ENCODE peak calls at places on chromosomes 3 and 15, in eight cellular contexts. F, E, D, S, U, T, J and K are unnamed samples.
A peak's percentile ranks its signal among the peaks of the same experiment; 100 is the strongest.

GRCh38 chr3:39106281-39107055 is 959 bp downstream of the GORASP1 start:
- DNase-seq in F (no peak), S (peak; percentile 27), D (peak; percentile 61), E (no peak), J (no peak), U (no peak), T (no peak), K (no peak)

GRCh38 chr3:18623220-18623619 is 198.1 kb upstream of the SATB1 start:
- DNase-seq in U (no peak), J (no peak), T (no peak), E (no peak), S (no peak), D (no peak), F (no peak), K (no peak)

GRCh38 chr3:119660474-119661150 is at the start of gene POPDC2:
- DNase-seq in J (no peak), T (no peak), U (no peak), F (no peak), D (no peak), E (no peak), S (peak; percentile 75), K (no peak)

GRCh38 chr3:52533623-52534280 is at the start of gene NT5DC2:
- DNase-seq in E (no peak), D (peak; percentile 77), F (peak; percentile 69), U (no peak), S (peak; percentile 98), T (peak; percentile 90), J (peak; percentile 46), K (no peak)

GRCh38 chr15:48017747-48018146 is 103.0 kb upstream of the SLC24A5 start:
- DNase-seq in S (no peak), U (no peak), T (no peak), D (no peak), F (no peak), J (no peak), E (no peak), K (no peak)

GRCh38 chr15:78418239-78418638 is 19.8 kb upstream of the IREB2 start:
- DNase-seq in E (no peak), T (no peak), J (no peak), U (no peak), D (no peak), F (no peak), S (no peak), K (no peak)

GRCh38 chr3:39361252-39361927 is 21.8 kb upstream of the SLC25A38 start:
- DNase-seq in J (no peak), T (no peak), D (no peak), F (no peak), U (no peak), E (no peak), S (no peak), K (no peak)

GRCh38 chr3:102481050-102481449 is 46.2 kb downstream of the ZPLD1 start:
- DNase-seq in E (no peak), J (no peak), F (no peak), D (no peak), U (no peak), T (no peak), S (no peak), K (no peak)

GRCh38 chr3:13149331-13150203 is 76.3 kb upstream of the IQSEC1 start:
- DNase-seq in F (no peak), T (no peak), S (no peak), D (no peak), J (no peak), U (no peak), E (no peak), K (no peak)

GRCh38 chr15:73799466-73799865 is 46.3 kb upstream of the INSYN1 start:
- DNase-seq in T (no peak), D (peak; percentile 30), F (peak; percentile 4), E (no peak), J (no peak), S (no peak), U (no peak), K (no peak)

GRCh38 chr3:73365756-73366397 is 258.9 kb downstream of the PDZRN3 start:
- DNase-seq in T (no peak), F (no peak), S (no peak), E (no peak), J (no peak), D (no peak), U (no peak), K (no peak)

GRCh38 chr15:72271895-72272212 is 500 bp downstream of the PARP6 start:
- DNase-seq in U (no peak), J (no peak), S (no peak), T (peak; percentile 62), F (peak; percentile 27), E (no peak), D (peak; percentile 48), K (peak; percentile 7)

GRCh38 chr15:60660290-60661051 is 181.5 kb upstream of the ICE2 start:
- DNase-seq in J (no peak), E (no peak), F (no peak), T (no peak), U (no peak), S (peak; percentile 35), D (no peak), K (no peak)

GRCh38 chr3:31884251-31884650 is 96.8 kb downstream of the OSBPL10 start:
- DNase-seq in F (no peak), T (no peak), U (no peak), J (no peak), S (no peak), D (no peak), E (no peak), K (no peak)

GRCh38 chr3:31882431-31882830 is 98.6 kb downstream of the OSBPL10 start:
- DNase-seq in U (no peak), S (no peak), D (no peak), T (no peak), E (no peak), F (peak; percentile 16), J (no peak), K (no peak)

GRCh38 chr3:31885235-31885634 is 95.8 kb downstream of the OSBPL10 start:
- DNase-seq in E (no peak), S (no peak), F (no peak), T (no peak), U (no peak), J (no peak), D (no peak), K (no peak)

GRCh38 chr3:31880482-31881078 is 100.5 kb downstream of the OSBPL10 start:
- DNase-seq in S (no peak), E (no peak), D (no peak), T (no peak), J (no peak), U (no peak), F (no peak), K (no peak)

DNA sequence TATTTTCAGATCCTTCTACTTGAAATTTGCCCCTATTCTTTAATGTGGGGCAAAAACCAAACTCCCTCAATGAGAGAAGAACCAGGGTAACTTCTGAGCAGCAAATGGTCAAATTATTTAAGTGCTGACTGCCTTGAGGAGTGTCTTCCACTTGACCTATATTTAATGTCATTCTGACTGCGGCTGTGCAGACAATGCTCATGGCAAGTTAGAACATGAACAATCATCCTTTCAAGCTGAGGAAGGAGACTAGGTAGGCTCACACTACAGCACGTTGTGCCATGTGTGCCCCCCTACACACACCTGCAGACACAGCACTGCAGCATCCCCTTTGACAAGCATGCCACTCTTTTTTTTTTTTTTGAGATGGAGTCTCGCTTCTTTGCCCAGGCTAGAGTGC is 98.2 kb downstream of the OSBPL10 start:
- DNase-seq in U (no peak), T (no peak), E (no peak), J (no peak), D (no peak), F (no peak), S (no peak), K (no peak)
- TF ChIP-seq REST in U (no peak), T (no peak), E (no peak), J (no peak), D (no peak), F (no peak), S (no peak), K (no peak)

GRCh38 chr3:29334652-29335189 is 53.9 kb downstream of the RBMS3 start:
- DNase-seq in T (no peak), E (no peak), S (no peak), D (no peak), F (no peak), J (no peak), U (no peak), K (no peak)
- H3K4me3 ChIP-seq in T (no peak overlapping the region), E (no peak overlapping the region), S (peak overlapping the region; percentile 34), D (no peak overlapping the region), F (peak overlapping the region; percentile 30), J (no peak overlapping the region), U (no peak overlapping the region), K (no peak overlapping the region)

GRCh38 chr3:11390411-11391171 is 118.4 kb downstream of the ATG7 start:
- DNase-seq in U (no peak), J (no peak), T (no peak), F (no peak), S (no peak), D (no peak), E (no peak), K (no peak)

GRCh38 chr3:11391172-11391879 is 119.1 kb downstream of the ATG7 start:
- DNase-seq in F (no peak), S (no peak), D (no peak), J (no peak), T (no peak), E (no peak), U (no peak), K (no peak)

GRCh38 chr3:11392689-11393114 is 120.5 kb downstream of the ATG7 start:
- DNase-seq in U (no peak), F (no peak), D (no peak), E (no peak), S (no peak), J (no peak), T (no peak), K (no peak)

GRCh38 chr3:11393401-11393800 is 121.2 kb downstream of the ATG7 start:
- DNase-seq in S (no peak), D (no peak), E (no peak), T (no peak), J (peak; percentile 9), F (no peak), U (no peak), K (no peak)

GRCh38 chr3:11391930-11392688 is 119.9 kb downstream of the ATG7 start:
- DNase-seq in J (no peak), F (no peak), E (no peak), T (no peak), D (no peak), S (peak; percentile 70), U (no peak), K (no peak)
- TF ChIP-seq REST in J (no peak), F (no peak), E (no peak), T (no peak), D (no peak), S (peak; percentile 49), U (no peak), K (no peak)

DNA sequence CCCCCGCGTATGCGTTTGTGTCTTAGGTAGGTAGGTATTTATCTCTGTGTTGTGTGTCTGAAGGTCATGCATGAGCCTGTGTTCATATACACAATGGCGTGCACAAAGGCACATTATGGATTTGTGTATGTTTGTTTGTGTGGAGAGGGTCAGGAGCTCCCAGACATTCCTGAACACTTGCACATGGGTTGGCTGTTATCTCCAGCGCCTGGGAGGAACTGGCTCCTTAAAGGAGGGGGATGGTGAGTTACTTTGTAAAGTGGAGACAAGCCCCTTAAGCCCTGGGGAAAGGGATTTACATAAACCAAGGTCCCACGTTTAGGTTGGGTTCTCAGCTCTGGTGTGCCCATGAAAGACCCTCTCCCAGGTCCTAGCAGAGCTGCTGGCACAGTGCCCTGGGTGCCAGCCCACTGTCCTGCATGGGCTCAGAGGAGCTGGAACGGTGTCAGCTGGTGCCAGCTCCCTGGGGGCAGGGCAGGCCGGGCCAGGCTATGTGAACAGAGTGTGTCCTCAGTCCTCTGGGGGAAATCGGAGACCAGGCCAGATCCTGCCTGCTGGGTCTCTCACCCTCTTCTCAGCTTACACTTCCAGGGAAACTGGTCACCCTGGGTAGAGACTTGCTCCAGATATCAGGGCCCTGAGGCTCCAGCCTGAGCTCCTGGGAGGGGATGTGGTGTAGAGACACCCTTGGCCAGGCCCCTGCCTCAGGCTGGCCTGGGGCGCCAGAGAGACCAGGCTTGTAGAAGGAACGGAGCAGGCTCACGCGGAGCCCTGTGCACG is 25.1 kb downstream of the SNX33 start:
- DNase-seq in J (no peak), T (no peak), E (no peak), S (peak; percentile 64), D (peak; percentile 59), U (no peak), F (peak; percentile 32), K (no peak)
- H3K4me3 ChIP-seq in J (peak overlapping the region; percentile 46), T (no peak overlapping the region), E (no peak overlapping the region), S (no peak overlapping the region), D (no peak overlapping the region), U (no peak overlapping the region), F (no peak overlapping the region), K (no peak overlapping the region)